ENCODE peak calls at places on chromosomes 3 and 15, in eight cellular contexts. One of them, this sample, is unnamed.

GRCh38 chr15:40063563-40064011 is 24.6 kb upstream of the SRP14 start:
- DNase-seq in RPMI7951: peak
- DNase-seq in activated CD8-positive, alpha-beta memory T cell treated with anti-CD3 and anti-CD28 coated beads for 48 hours: no peak
- DNase-seq in T47D: no peak
- DNase-seq in HCEC 1CT: peak
- DNase-seq in NCI-H1417: no peak
- DNase-seq in body of pancreas: no peak
- DNase-seq in NCI-H460: peak
- DNase-seq in this sample: no peak

GRCh38 chr15:45168286-45168685 is 19.5 kb downstream of the SHF start:
- DNase-seq in RPMI7951: no peak
- DNase-seq in activated CD8-positive, alpha-beta memory T cell treated with anti-CD3 and anti-CD28 coated beads for 48 hours: no peak
- DNase-seq in T47D: no peak
- DNase-seq in HCEC 1CT: no peak
- DNase-seq in NCI-H1417: no peak
- DNase-seq in body of pancreas: no peak
- DNase-seq in NCI-H460: no peak
- DNase-seq in this sample: no peak

GRCh38 chr3:48039487-48040190 is 23.4 kb upstream of the MAP4 start:
- DNase-seq in RPMI7951: peak
- DNase-seq in activated CD8-positive, alpha-beta memory T cell treated with anti-CD3 and anti-CD28 coated beads for 48 hours: no peak
- DNase-seq in T47D: no peak
- DNase-seq in HCEC 1CT: peak
- DNase-seq in NCI-H1417: no peak
- DNase-seq in body of pancreas: no peak
- DNase-seq in NCI-H460: peak
- DNase-seq in this sample: peak

GRCh38 chr3:53354945-53355498 is 7.7 kb upstream of the DCP1A start:
- DNase-seq in RPMI7951: peak
- DNase-seq in activated CD8-positive, alpha-beta memory T cell treated with anti-CD3 and anti-CD28 coated beads for 48 hours: no peak
- DNase-seq in T47D: no peak
- DNase-seq in HCEC 1CT: no peak
- DNase-seq in NCI-H1417: no peak
- DNase-seq in body of pancreas: no peak
- DNase-seq in NCI-H460: no peak
- DNase-seq in this sample: no peak

GRCh38 chr3:110814170-110815007 is 257.2 kb upstream of the NECTIN3 start:
- DNase-seq in RPMI7951: peak
- DNase-seq in activated CD8-positive, alpha-beta memory T cell treated with anti-CD3 and anti-CD28 coated beads for 48 hours: peak
- DNase-seq in T47D: no peak
- DNase-seq in HCEC 1CT: peak
- DNase-seq in NCI-H1417: no peak
- DNase-seq in body of pancreas: no peak
- DNase-seq in NCI-H460: no peak
- DNase-seq in this sample: no peak

GRCh38 chr3:52879581-52879980 is 17.8 kb downstream of the STIMATE start:
- DNase-seq in RPMI7951: no peak
- DNase-seq in activated CD8-positive, alpha-beta memory T cell treated with anti-CD3 and anti-CD28 coated beads for 48 hours: no peak
- DNase-seq in T47D: no peak
- DNase-seq in HCEC 1CT: no peak
- DNase-seq in NCI-H1417: no peak
- DNase-seq in body of pancreas: no peak
- DNase-seq in NCI-H460: no peak
- DNase-seq in this sample: no peak

GRCh38 chr15:47466357-47466756 is 250.9 kb upstream of the SEMA6D start:
- DNase-seq in RPMI7951: no peak
- DNase-seq in activated CD8-positive, alpha-beta memory T cell treated with anti-CD3 and anti-CD28 coated beads for 48 hours: no peak
- DNase-seq in T47D: peak
- DNase-seq in HCEC 1CT: peak
- DNase-seq in NCI-H1417: no peak
- DNase-seq in body of pancreas: no peak
- DNase-seq in NCI-H460: no peak
- DNase-seq in this sample: no peak

GRCh38 chr3:159904911-159905310 is 83.7 kb upstream of the IL12A start:
- DNase-seq in RPMI7951: peak
- DNase-seq in activated CD8-positive, alpha-beta memory T cell treated with anti-CD3 and anti-CD28 coated beads for 48 hours: no peak
- DNase-seq in T47D: no peak
- DNase-seq in HCEC 1CT: no peak
- DNase-seq in NCI-H1417: no peak
- DNase-seq in body of pancreas: no peak
- DNase-seq in NCI-H460: no peak
- DNase-seq in this sample: no peak

GRCh38 chr3:14775574-14775973 is 43.2 kb upstream of the FGD5 start:
- DNase-seq in RPMI7951: no peak
- DNase-seq in activated CD8-positive, alpha-beta memory T cell treated with anti-CD3 and anti-CD28 coated beads for 48 hours: no peak
- DNase-seq in T47D: no peak
- DNase-seq in HCEC 1CT: no peak
- DNase-seq in NCI-H1417: no peak
- DNase-seq in body of pancreas: no peak
- DNase-seq in NCI-H460: no peak
- DNase-seq in this sample: no peak

GRCh38 chr3:50435382-50435781 is 68.1 kb downstream of the CACNA2D2 start:
- DNase-seq in RPMI7951: no peak
- DNase-seq in activated CD8-positive, alpha-beta memory T cell treated with anti-CD3 and anti-CD28 coated beads for 48 hours: no peak
- DNase-seq in T47D: no peak
- DNase-seq in HCEC 1CT: no peak
- DNase-seq in NCI-H1417: no peak
- DNase-seq in body of pancreas: no peak
- DNase-seq in NCI-H460: no peak
- DNase-seq in this sample: no peak

GRCh38 chr3:197878427-197878826 is 71.6 kb upstream of the RPL35A start:
- DNase-seq in RPMI7951: no peak
- DNase-seq in activated CD8-positive, alpha-beta memory T cell treated with anti-CD3 and anti-CD28 coated beads for 48 hours: peak
- DNase-seq in T47D: no peak
- DNase-seq in HCEC 1CT: no peak
- DNase-seq in NCI-H1417: no peak
- DNase-seq in body of pancreas: no peak
- DNase-seq in NCI-H460: no peak
- DNase-seq in this sample: no peak

GRCh38 chr15:32998979-32999677 is 195.4 kb downstream of the FMN1 start:
- DNase-seq in RPMI7951: no peak
- DNase-seq in activated CD8-positive, alpha-beta memory T cell treated with anti-CD3 and anti-CD28 coated beads for 48 hours: no peak
- DNase-seq in T47D: no peak
- DNase-seq in HCEC 1CT: no peak
- DNase-seq in NCI-H1417: no peak
- DNase-seq in body of pancreas: no peak
- DNase-seq in NCI-H460: no peak
- DNase-seq in this sample: no peak

GRCh38 chr3:31733234-31733667 is 200.5 kb downstream of the STT3B start:
- DNase-seq in RPMI7951: no peak
- DNase-seq in activated CD8-positive, alpha-beta memory T cell treated with anti-CD3 and anti-CD28 coated beads for 48 hours: no peak
- DNase-seq in T47D: peak
- DNase-seq in HCEC 1CT: no peak
- DNase-seq in NCI-H1417: no peak
- DNase-seq in body of pancreas: peak
- DNase-seq in NCI-H460: no peak
- DNase-seq in this sample: no peak

GRCh38 chr15:64209680-64210334 is 47.0 kb upstream of the PPIB start:
- DNase-seq in RPMI7951: peak
- DNase-seq in activated CD8-positive, alpha-beta memory T cell treated with anti-CD3 and anti-CD28 coated beads for 48 hours: no peak
- DNase-seq in T47D: peak
- DNase-seq in HCEC 1CT: peak
- DNase-seq in NCI-H1417: peak
- DNase-seq in body of pancreas: no peak
- DNase-seq in NCI-H460: peak
- DNase-seq in this sample: peak

GRCh38 chr3:65953881-65954733 is 84.6 kb downstream of the MAGI1 start:
- DNase-seq in RPMI7951: peak
- DNase-seq in activated CD8-positive, alpha-beta memory T cell treated with anti-CD3 and anti-CD28 coated beads for 48 hours: no peak
- DNase-seq in T47D: peak
- DNase-seq in HCEC 1CT: no peak
- DNase-seq in NCI-H1417: peak
- DNase-seq in body of pancreas: peak
- DNase-seq in NCI-H460: no peak
- DNase-seq in this sample: no peak

GRCh38 chr3:106256249-106256957 is 387.6 kb upstream of the CBLB start:
- DNase-seq in RPMI7951: no peak
- DNase-seq in activated CD8-positive, alpha-beta memory T cell treated with anti-CD3 and anti-CD28 coated beads for 48 hours: no peak
- DNase-seq in T47D: no peak
- DNase-seq in HCEC 1CT: no peak
- DNase-seq in NCI-H1417: no peak
- DNase-seq in body of pancreas: no peak
- DNase-seq in NCI-H460: no peak
- DNase-seq in this sample: no peak

GRCh38 chr15:83092309-83092976 is 15.0 kb upstream of the TM6SF1 start:
- DNase-seq in RPMI7951: no peak
- DNase-seq in activated CD8-positive, alpha-beta memory T cell treated with anti-CD3 and anti-CD28 coated beads for 48 hours: no peak
- DNase-seq in T47D: no peak
- DNase-seq in HCEC 1CT: peak
- DNase-seq in NCI-H1417: no peak
- DNase-seq in body of pancreas: no peak
- DNase-seq in NCI-H460: no peak
- DNase-seq in this sample: peak

GRCh38 chr3:59118928-59119327 is 69.1 kb upstream of the CFAP20DC start:
- DNase-seq in RPMI7951: no peak
- DNase-seq in activated CD8-positive, alpha-beta memory T cell treated with anti-CD3 and anti-CD28 coated beads for 48 hours: no peak
- DNase-seq in T47D: no peak
- DNase-seq in HCEC 1CT: no peak
- DNase-seq in NCI-H1417: no peak
- DNase-seq in body of pancreas: no peak
- DNase-seq in NCI-H460: no peak
- DNase-seq in this sample: no peak

GRCh38 chr3:13896473-13897154 is 16.7 kb upstream of the WNT7A start:
- DNase-seq in RPMI7951: peak
- DNase-seq in activated CD8-positive, alpha-beta memory T cell treated with anti-CD3 and anti-CD28 coated beads for 48 hours: no peak
- DNase-seq in T47D: peak
- DNase-seq in HCEC 1CT: peak
- DNase-seq in NCI-H1417: peak
- DNase-seq in body of pancreas: peak
- DNase-seq in NCI-H460: peak
- DNase-seq in this sample: peak

GRCh38 chr3:109050591-109051167 is 67.3 kb downstream of the MORC1 start:
- DNase-seq in RPMI7951: peak
- DNase-seq in activated CD8-positive, alpha-beta memory T cell treated with anti-CD3 and anti-CD28 coated beads for 48 hours: no peak
- DNase-seq in T47D: peak
- DNase-seq in HCEC 1CT: peak
- DNase-seq in NCI-H1417: peak
- DNase-seq in body of pancreas: peak
- DNase-seq in NCI-H460: peak
- DNase-seq in this sample: peak

GRCh38 chr3:39639344-39640236 is 169.8 kb upstream of the MYRIP start:
- DNase-seq in RPMI7951: peak
- DNase-seq in activated CD8-positive, alpha-beta memory T cell treated with anti-CD3 and anti-CD28 coated beads for 48 hours: no peak
- DNase-seq in T47D: no peak
- DNase-seq in HCEC 1CT: peak
- DNase-seq in NCI-H1417: no peak
- DNase-seq in body of pancreas: no peak
- DNase-seq in NCI-H460: peak
- DNase-seq in this sample: no peak

GRCh38 chr3:132237652-132238032 is 79.6 kb upstream of the ACP3 start:
- DNase-seq in RPMI7951: no peak
- DNase-seq in activated CD8-positive, alpha-beta memory T cell treated with anti-CD3 and anti-CD28 coated beads for 48 hours: no peak
- DNase-seq in T47D: no peak
- DNase-seq in HCEC 1CT: no peak
- DNase-seq in NCI-H1417: no peak
- DNase-seq in body of pancreas: no peak
- DNase-seq in NCI-H460: no peak
- DNase-seq in this sample: no peak

GRCh38 chr3:172106989-172107388 is 67.6 kb downstream of the FNDC3B start:
- DNase-seq in RPMI7951: peak
- DNase-seq in activated CD8-positive, alpha-beta memory T cell treated with anti-CD3 and anti-CD28 coated beads for 48 hours: peak
- DNase-seq in T47D: no peak
- DNase-seq in HCEC 1CT: no peak
- DNase-seq in NCI-H1417: no peak
- DNase-seq in body of pancreas: peak
- DNase-seq in NCI-H460: no peak
- DNase-seq in this sample: no peak

GRCh38 chr3:187744169-187745151 is 808 bp downstream of the BCL6 start:
- DNase-seq in RPMI7951: peak
- DNase-seq in activated CD8-positive, alpha-beta memory T cell treated with anti-CD3 and anti-CD28 coated beads for 48 hours: no peak
- DNase-seq in T47D: peak
- DNase-seq in HCEC 1CT: peak
- DNase-seq in NCI-H1417: peak
- DNase-seq in body of pancreas: peak
- DNase-seq in NCI-H460: no peak
- DNase-seq in this sample: peak

GRCh38 chr3:167884481-167884880 is 149.0 kb downstream of the SERPINI1 start:
- DNase-seq in RPMI7951: no peak
- DNase-seq in activated CD8-positive, alpha-beta memory T cell treated with anti-CD3 and anti-CD28 coated beads for 48 hours: no peak
- DNase-seq in T47D: no peak
- DNase-seq in HCEC 1CT: no peak
- DNase-seq in NCI-H1417: no peak
- DNase-seq in body of pancreas: no peak
- DNase-seq in NCI-H460: no peak
- DNase-seq in this sample: no peak

GRCh38 chr15:40232625-40233070 is 6.2 kb upstream of the PAK6 start:
- DNase-seq in RPMI7951: peak
- DNase-seq in activated CD8-positive, alpha-beta memory T cell treated with anti-CD3 and anti-CD28 coated beads for 48 hours: no peak
- DNase-seq in T47D: no peak
- DNase-seq in HCEC 1CT: no peak
- DNase-seq in NCI-H1417: no peak
- DNase-seq in body of pancreas: no peak
- DNase-seq in NCI-H460: no peak
- DNase-seq in this sample: peak

GRCh38 chr3:24237971-24238767 is 256.5 kb downstream of the THRB start:
- DNase-seq in RPMI7951: peak
- DNase-seq in activated CD8-positive, alpha-beta memory T cell treated with anti-CD3 and anti-CD28 coated beads for 48 hours: no peak
- DNase-seq in T47D: peak
- DNase-seq in HCEC 1CT: peak
- DNase-seq in NCI-H1417: peak
- DNase-seq in body of pancreas: peak
- DNase-seq in NCI-H460: peak
- DNase-seq in this sample: peak

GRCh38 chr3:138042043-138042442 is 32.1 kb downstream of the CLDN18 start:
- DNase-seq in RPMI7951: peak
- DNase-seq in activated CD8-positive, alpha-beta memory T cell treated with anti-CD3 and anti-CD28 coated beads for 48 hours: no peak
- DNase-seq in T47D: no peak
- DNase-seq in HCEC 1CT: peak
- DNase-seq in NCI-H1417: no peak
- DNase-seq in body of pancreas: no peak
- DNase-seq in NCI-H460: no peak
- DNase-seq in this sample: no peak

GRCh38 chr15:88981244-88982215 is 68.4 kb upstream of the MFGE8 start:
- DNase-seq in RPMI7951: no peak
- DNase-seq in activated CD8-positive, alpha-beta memory T cell treated with anti-CD3 and anti-CD28 coated beads for 48 hours: no peak
- DNase-seq in T47D: no peak
- DNase-seq in HCEC 1CT: no peak
- DNase-seq in NCI-H1417: no peak
- DNase-seq in body of pancreas: no peak
- DNase-seq in NCI-H460: no peak
- DNase-seq in this sample: no peak

GRCh38 chr3:182829761-182830405 is 36.6 kb downstream of the ATP11B start:
- DNase-seq in RPMI7951: no peak
- DNase-seq in activated CD8-positive, alpha-beta memory T cell treated with anti-CD3 and anti-CD28 coated beads for 48 hours: no peak
- DNase-seq in T47D: no peak
- DNase-seq in HCEC 1CT: no peak
- DNase-seq in NCI-H1417: no peak
- DNase-seq in body of pancreas: no peak
- DNase-seq in NCI-H460: no peak
- DNase-seq in this sample: no peak

GRCh38 chr3:170593634-170594033 is 7.8 kb upstream of the SLC7A14 start:
- DNase-seq in RPMI7951: no peak
- DNase-seq in activated CD8-positive, alpha-beta memory T cell treated with anti-CD3 and anti-CD28 coated beads for 48 hours: no peak
- DNase-seq in T47D: no peak
- DNase-seq in HCEC 1CT: no peak
- DNase-seq in NCI-H1417: no peak
- DNase-seq in body of pancreas: no peak
- DNase-seq in NCI-H460: no peak
- DNase-seq in this sample: no peak

This sample was measured in NCI-H82.